ENCODE peak calls at places on chromosome 13, in five cellular contexts. X is AG04450; T is A549; B is heart left ventricle; U is CD8-positive, alpha-beta memory T cell. G is an unnamed sample.

GRCh38 chr13:23467048-23467931 is 33.8 kb upstream of the SACS start:
- DNase-seq in X (no peak), T (no peak), B (no peak), U (no peak), G (no peak)

GRCh38 chr13:91020635-91021034 is 326.9 kb upstream of the MIR17HG start:
- DNase-seq in X (no peak), T (no peak), B (no peak), U (no peak), G (no peak)

GRCh38 chr13:85693889-85694511 is 105.2 kb downstream of the SLITRK6 start:
- DNase-seq in X (no peak), T (peak; percentile 3), B (no peak), U (no peak), G (no peak)

GRCh38 chr13:106155411-106155810 is 380.1 kb downstream of the EFNB2 start:
- DNase-seq in X (no peak), T (no peak), B (no peak), U (no peak), G (no peak)

GRCh38 chr13:96141032-96141431 is 51.1 kb downstream of the HS6ST3 start:
- DNase-seq in X (no peak), T (no peak), B (no peak), U (no peak), G (no peak)

GRCh38 chr13:49610176-49610575 is 18.1 kb upstream of the ARL11 start:
- DNase-seq in X (no peak), T (no peak), B (no peak), U (no peak), G (no peak)

GRCh38 chr13:29743229-29743786 is 107.1 kb downstream of the UBL3 start:
- DNase-seq in X (peak; percentile 43), T (no peak), B (no peak), U (no peak), G (no peak)

GRCh38 chr13:58620171-58620570 is 988.6 kb downstream of the PCDH17 start:
- DNase-seq in X (no peak), T (no peak), B (no peak), U (no peak), G (no peak)

DNA sequence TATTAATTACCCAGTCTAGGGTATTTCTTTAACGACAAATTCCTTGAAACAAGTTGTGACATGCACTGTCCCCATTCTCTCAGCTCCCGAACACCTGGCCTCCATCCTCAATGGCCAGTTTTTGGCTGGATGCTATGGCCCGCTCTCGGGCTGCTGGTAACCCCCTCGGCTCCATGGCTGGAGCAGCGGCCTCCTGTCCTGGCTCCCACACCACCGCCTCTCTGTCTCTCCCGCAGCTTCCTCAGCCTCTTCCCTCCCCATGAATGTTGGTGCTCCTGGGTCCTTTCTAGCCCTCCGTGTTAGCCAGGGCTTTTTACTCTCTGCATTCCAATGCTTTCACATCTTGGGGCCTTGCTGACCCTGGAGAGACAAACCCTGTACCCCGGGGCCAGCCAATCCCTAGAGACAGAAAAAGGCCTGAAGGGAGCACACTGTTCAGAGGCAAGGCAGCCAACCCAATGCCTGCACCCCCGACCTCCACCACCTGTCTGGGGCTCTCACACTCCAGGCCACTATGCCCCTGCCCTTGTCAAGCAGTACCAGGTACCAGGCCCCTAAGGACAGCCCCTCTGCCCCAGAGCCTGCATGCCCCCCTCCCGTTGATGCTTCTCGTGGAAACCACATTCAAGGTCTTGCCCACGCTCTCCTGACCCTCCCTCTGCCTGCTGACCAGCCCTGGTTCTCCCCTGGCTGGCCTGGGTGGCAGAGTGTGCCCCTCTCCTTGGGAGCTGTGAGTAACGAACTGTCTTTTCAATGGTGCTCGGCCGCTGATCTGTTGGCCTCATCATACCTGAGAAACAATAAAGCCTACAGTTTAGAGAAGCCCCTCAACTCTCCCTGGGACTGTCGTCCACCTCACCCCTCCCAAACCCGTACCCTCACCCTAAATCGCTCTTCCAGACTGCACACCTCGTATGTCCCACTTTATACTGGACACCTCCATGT is 86.9 kb upstream of the GPR183 start:
- DNase-seq in X (no peak), T (no peak), B (no peak), U (no peak), G (no peak)
- H3K4me3 ChIP-seq in X (no peak overlapping the region), T (no peak overlapping the region), B (no peak overlapping the region), U (no peak overlapping the region), G (no peak overlapping the region)

DNA sequence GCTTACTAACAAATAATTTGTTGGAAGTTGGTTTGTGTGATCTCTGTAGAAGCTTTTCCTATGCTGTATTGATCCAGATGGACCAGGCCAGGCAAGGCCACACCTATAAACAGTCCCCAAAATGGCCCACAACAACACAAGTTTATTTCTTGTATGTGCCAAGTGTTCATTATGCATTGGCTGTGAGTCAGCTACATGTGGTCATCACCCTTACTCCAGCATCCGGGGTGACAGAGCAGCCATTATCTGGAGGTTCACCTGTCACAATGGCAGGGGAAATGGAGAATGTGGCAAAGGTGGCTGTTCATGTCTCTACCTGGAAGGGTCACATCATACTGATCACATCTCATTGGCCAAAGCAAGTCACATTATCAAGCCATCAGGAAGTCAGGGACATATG is 164.3 kb downstream of the DCT start:
- DNase-seq in X (no peak), T (no peak), B (no peak), U (no peak), G (no peak)
- H3K4me3 ChIP-seq in X (no peak overlapping the region), T (no peak overlapping the region), B (no peak overlapping the region), U (no peak overlapping the region), G (no peak overlapping the region)

DNA sequence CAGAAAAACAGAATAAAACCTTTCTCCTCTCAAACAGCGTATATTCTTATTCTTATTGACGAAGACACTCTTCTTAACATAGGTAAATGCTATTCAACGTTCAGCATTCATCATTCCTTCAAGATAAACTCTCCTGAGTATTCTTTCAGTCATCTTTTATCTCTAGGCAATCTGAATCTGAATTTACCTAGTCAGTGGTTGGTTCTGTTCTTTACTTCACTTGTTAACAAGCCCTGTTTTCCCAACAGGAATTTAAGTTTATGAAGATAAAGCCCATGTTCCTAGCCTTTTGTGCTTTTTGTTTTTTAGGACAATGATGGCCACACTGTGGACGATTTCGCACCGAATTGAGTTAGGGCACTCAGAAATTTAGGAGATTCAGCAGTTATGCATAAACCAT is 3.2 kb downstream of the ELF1 start:
- DNase-seq in X (no peak), T (no peak), B (no peak), U (no peak), G (no peak)
- H3K4me3 ChIP-seq in X (no peak overlapping the region), T (no peak overlapping the region), B (no peak overlapping the region), U (peak overlapping the region; percentile 33), G (no peak overlapping the region)

GRCh38 chr13:30870916-30871712 is 35.0 kb upstream of the MEDAG start:
- DNase-seq in X (no peak), T (no peak), B (no peak), U (no peak), G (no peak)
- H3K4me3 ChIP-seq in X (peak overlapping the region; percentile 22), T (no peak overlapping the region), B (no peak overlapping the region), U (no peak overlapping the region), G (no peak overlapping the region)

DNA sequence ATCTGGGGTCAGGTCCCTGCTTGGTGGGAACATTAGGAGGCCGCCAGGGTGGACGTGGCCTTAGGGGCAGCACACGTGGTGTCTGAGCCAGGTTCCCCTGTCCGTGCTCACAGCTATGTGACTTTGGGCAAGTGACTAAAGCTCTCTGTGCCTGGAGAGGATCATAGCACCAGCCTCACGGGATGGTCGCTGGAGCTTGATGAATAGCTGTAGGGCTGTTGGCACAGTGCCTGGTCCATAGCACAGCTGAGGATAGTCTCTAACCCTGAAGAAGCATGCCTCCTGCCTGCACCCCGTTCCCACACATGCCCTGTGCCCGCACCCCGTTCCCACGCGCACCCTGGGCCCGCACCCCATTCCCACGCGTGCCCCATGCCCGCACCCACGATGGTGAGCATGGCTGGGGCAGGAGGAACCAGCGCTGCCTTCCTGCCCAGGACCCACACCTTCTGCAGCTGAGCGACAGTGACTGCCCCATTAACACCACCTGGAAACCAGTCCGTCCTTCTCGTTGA is 63.7 kb upstream of the F7 start:
- DNase-seq in X (no peak), T (no peak), B (peak; percentile 56), U (no peak), G (no peak)
- H3K4me3 ChIP-seq in X (no peak overlapping the region), T (no peak overlapping the region), B (no peak overlapping the region), U (no peak overlapping the region), G (no peak overlapping the region)

GRCh38 chr13:73623281-73623680 is 510.9 kb downstream of the KLF12 start:
- DNase-seq in X (no peak), T (no peak), B (no peak), U (no peak), G (no peak)
- H3K4me3 ChIP-seq in X (no peak overlapping the region), T (no peak overlapping the region), B (no peak overlapping the region), U (no peak overlapping the region), G (no peak overlapping the region)

GRCh38 chr13:35888327-35888940 is 242.7 kb downstream of the DCLK1 start:
- DNase-seq in X (no peak), T (no peak), B (no peak), U (no peak), G (peak; percentile 15)
- H3K4me3 ChIP-seq in X (no peak overlapping the region), T (no peak overlapping the region), B (no peak overlapping the region), U (no peak overlapping the region), G (no peak overlapping the region)

GRCh38 chr13:47672245-47672975 is 328.7 kb downstream of the SUCLA2 start:
- DNase-seq in X (no peak), T (no peak), B (no peak), U (no peak), G (no peak)
- H3K4me3 ChIP-seq in X (no peak overlapping the region), T (no peak overlapping the region), B (no peak overlapping the region), U (no peak overlapping the region), G (no peak overlapping the region)

G was measured in lung.